ENCODE peak calls at places on chromosomes 2 and 18, in eight cellular contexts. One of them, this sample, is unnamed.

GRCh38 chr2:68359889-68360288 is 5.2 kb upstream of the PLEK start:
- DNase-seq in lower lobe of right lung: no peak
- DNase-seq in GM23338: no peak
- DNase-seq in ovary: no peak
- DNase-seq in endothelial cell: no peak
- DNase-seq in CD8-positive, alpha-beta T cell: no peak
- DNase-seq in uterus: no peak
- DNase-seq in astrocyte: no peak
- DNase-seq in this sample: no peak

GRCh38 chr18:76213996-76214395 is 281.0 kb downstream of the ZNF516 start:
- DNase-seq in ovary: no peak
- DNase-seq in GM23338: no peak
- DNase-seq in lower lobe of right lung: no peak
- DNase-seq in uterus: no peak
- DNase-seq in astrocyte: no peak
- DNase-seq in CD8-positive, alpha-beta T cell: no peak
- DNase-seq in endothelial cell: no peak
- DNase-seq in this sample: no peak

GRCh38 chr18:3554091-3554601 is 104.2 kb downstream of the TGIF1 start:
- DNase-seq in lower lobe of right lung: no peak
- DNase-seq in ovary: no peak
- DNase-seq in GM23338: peak
- DNase-seq in astrocyte: peak
- DNase-seq in CD8-positive, alpha-beta T cell: no peak
- DNase-seq in endothelial cell: peak
- DNase-seq in uterus: no peak
- DNase-seq in this sample: no peak

GRCh38 chr18:50006470-50007046 is 188.4 kb downstream of the MYO5B start:
- DNase-seq in GM23338: no peak
- DNase-seq in endothelial cell: no peak
- DNase-seq in CD8-positive, alpha-beta T cell: no peak
- DNase-seq in ovary: no peak
- DNase-seq in lower lobe of right lung: no peak
- DNase-seq in astrocyte: no peak
- DNase-seq in uterus: no peak
- DNase-seq in this sample: no peak

GRCh38 chr2:179686718-179687342 is 174.6 kb downstream of the ZNF385B start:
- DNase-seq in GM23338: no peak
- DNase-seq in ovary: no peak
- DNase-seq in uterus: no peak
- DNase-seq in CD8-positive, alpha-beta T cell: no peak
- DNase-seq in endothelial cell: no peak
- DNase-seq in astrocyte: no peak
- DNase-seq in lower lobe of right lung: no peak
- DNase-seq in this sample: peak

GRCh38 chr18:21703241-21703820 is 1.2 kb downstream of the ABHD3 start:
- DNase-seq in ovary: no peak
- DNase-seq in CD8-positive, alpha-beta T cell: peak
- DNase-seq in lower lobe of right lung: no peak
- DNase-seq in GM23338: peak
- DNase-seq in uterus: no peak
- DNase-seq in astrocyte: no peak
- DNase-seq in endothelial cell: no peak
- DNase-seq in this sample: no peak

GRCh38 chr18:77653792-77654191 is 404.1 kb downstream of the GALR1 start:
- DNase-seq in uterus: no peak
- DNase-seq in endothelial cell: no peak
- DNase-seq in GM23338: no peak
- DNase-seq in astrocyte: no peak
- DNase-seq in lower lobe of right lung: no peak
- DNase-seq in ovary: no peak
- DNase-seq in CD8-positive, alpha-beta T cell: no peak
- DNase-seq in this sample: no peak

GRCh38 chr2:118992740-118993391 is 50.9 kb downstream of the MARCO start:
- DNase-seq in uterus: no peak
- DNase-seq in lower lobe of right lung: no peak
- DNase-seq in CD8-positive, alpha-beta T cell: peak
- DNase-seq in astrocyte: no peak
- DNase-seq in ovary: no peak
- DNase-seq in endothelial cell: no peak
- DNase-seq in GM23338: no peak
- DNase-seq in this sample: no peak

GRCh38 chr2:177783835-177784448 is 288.6 kb downstream of the PDE11A start:
- DNase-seq in uterus: no peak
- DNase-seq in endothelial cell: no peak
- DNase-seq in GM23338: no peak
- DNase-seq in ovary: no peak
- DNase-seq in CD8-positive, alpha-beta T cell: no peak
- DNase-seq in lower lobe of right lung: no peak
- DNase-seq in astrocyte: peak
- DNase-seq in this sample: peak

GRCh38 chr2:85867556-85868292 is 21.1 kb downstream of the ST3GAL5 start:
- DNase-seq in GM23338: no peak
- DNase-seq in lower lobe of right lung: no peak
- DNase-seq in endothelial cell: no peak
- DNase-seq in uterus: no peak
- DNase-seq in astrocyte: no peak
- DNase-seq in CD8-positive, alpha-beta T cell: no peak
- DNase-seq in ovary: no peak
- DNase-seq in this sample: no peak

GRCh38 chr2:230913406-230913805 is 11.6 kb downstream of the GPR55 start:
- DNase-seq in GM23338: peak
- DNase-seq in endothelial cell: no peak
- DNase-seq in astrocyte: no peak
- DNase-seq in CD8-positive, alpha-beta T cell: no peak
- DNase-seq in uterus: peak
- DNase-seq in ovary: no peak
- DNase-seq in lower lobe of right lung: peak
- DNase-seq in this sample: peak

GRCh38 chr2:20424300-20425290 is 22.3 kb upstream of the RHOB start:
- DNase-seq in astrocyte: peak
- DNase-seq in uterus: peak
- DNase-seq in GM23338: peak
- DNase-seq in CD8-positive, alpha-beta T cell: peak
- DNase-seq in endothelial cell: peak
- DNase-seq in lower lobe of right lung: peak
- DNase-seq in ovary: no peak
- DNase-seq in this sample: peak

GRCh38 chr2:163348843-163349395 is 386.9 kb downstream of the FIGN start:
- DNase-seq in uterus: peak
- DNase-seq in CD8-positive, alpha-beta T cell: no peak
- DNase-seq in astrocyte: peak
- DNase-seq in GM23338: peak
- DNase-seq in ovary: no peak
- DNase-seq in lower lobe of right lung: no peak
- DNase-seq in endothelial cell: peak
- DNase-seq in this sample: peak

GRCh38 chr2:145088733-145089132 is 568.8 kb upstream of the ZEB2 start:
- DNase-seq in lower lobe of right lung: no peak
- DNase-seq in ovary: no peak
- DNase-seq in GM23338: no peak
- DNase-seq in uterus: no peak
- DNase-seq in astrocyte: peak
- DNase-seq in endothelial cell: no peak
- DNase-seq in CD8-positive, alpha-beta T cell: no peak
- DNase-seq in this sample: no peak

GRCh38 chr2:60880988-60881932 is at the start of gene REL:
- DNase-seq in astrocyte: peak
- DNase-seq in endothelial cell: peak
- DNase-seq in lower lobe of right lung: peak
- DNase-seq in ovary: peak
- DNase-seq in GM23338: peak
- DNase-seq in CD8-positive, alpha-beta T cell: peak
- DNase-seq in uterus: peak
- DNase-seq in this sample: peak

GRCh38 chr2:43170733-43171101 is 55.7 kb downstream of the ZFP36L2 start:
- DNase-seq in ovary: no peak
- DNase-seq in lower lobe of right lung: no peak
- DNase-seq in GM23338: no peak
- DNase-seq in uterus: no peak
- DNase-seq in endothelial cell: no peak
- DNase-seq in CD8-positive, alpha-beta T cell: peak
- DNase-seq in astrocyte: no peak
- DNase-seq in this sample: no peak

GRCh38 chr2:201157694-201158093 is 25.2 kb upstream of the CASP10 start:
- DNase-seq in ovary: no peak
- DNase-seq in lower lobe of right lung: no peak
- DNase-seq in astrocyte: peak
- DNase-seq in CD8-positive, alpha-beta T cell: no peak
- DNase-seq in GM23338: no peak
- DNase-seq in uterus: no peak
- DNase-seq in endothelial cell: no peak
- DNase-seq in this sample: no peak

GRCh38 chr2:39730685-39731302 is 48.3 kb downstream of the THUMPD2 start:
- DNase-seq in GM23338: peak
- DNase-seq in CD8-positive, alpha-beta T cell: no peak
- DNase-seq in uterus: no peak
- DNase-seq in ovary: no peak
- DNase-seq in lower lobe of right lung: no peak
- DNase-seq in endothelial cell: peak
- DNase-seq in astrocyte: no peak
- DNase-seq in this sample: no peak

GRCh38 chr2:27071990-27072830 is 756 bp upstream of the OST4 start:
- DNase-seq in uterus: peak
- DNase-seq in astrocyte: peak
- DNase-seq in ovary: peak
- DNase-seq in endothelial cell: no peak
- DNase-seq in GM23338: peak
- DNase-seq in lower lobe of right lung: no peak
- DNase-seq in CD8-positive, alpha-beta T cell: no peak
- DNase-seq in this sample: peak

GRCh38 chr18:10422731-10423130 is 31.7 kb upstream of the APCDD1 start:
- DNase-seq in CD8-positive, alpha-beta T cell: no peak
- DNase-seq in GM23338: no peak
- DNase-seq in uterus: no peak
- DNase-seq in lower lobe of right lung: no peak
- DNase-seq in astrocyte: no peak
- DNase-seq in endothelial cell: no peak
- DNase-seq in ovary: no peak
- DNase-seq in this sample: no peak

GRCh38 chr2:4152051-4152450 is 448.7 kb downstream of the DCDC2C start:
- DNase-seq in lower lobe of right lung: no peak
- DNase-seq in astrocyte: no peak
- DNase-seq in uterus: no peak
- DNase-seq in endothelial cell: no peak
- DNase-seq in ovary: no peak
- DNase-seq in GM23338: no peak
- DNase-seq in CD8-positive, alpha-beta T cell: no peak
- DNase-seq in this sample: no peak

GRCh38 chr2:2876350-2877042 is 501.1 kb downstream of the EIPR1 start:
- DNase-seq in astrocyte: no peak
- DNase-seq in endothelial cell: no peak
- DNase-seq in lower lobe of right lung: no peak
- DNase-seq in uterus: no peak
- DNase-seq in ovary: no peak
- DNase-seq in CD8-positive, alpha-beta T cell: no peak
- DNase-seq in GM23338: peak
- DNase-seq in this sample: no peak

GRCh38 chr2:214492152-214492551 is 81.3 kb downstream of the VWC2L start:
- DNase-seq in ovary: no peak
- DNase-seq in CD8-positive, alpha-beta T cell: no peak
- DNase-seq in astrocyte: no peak
- DNase-seq in lower lobe of right lung: no peak
- DNase-seq in endothelial cell: no peak
- DNase-seq in GM23338: no peak
- DNase-seq in uterus: no peak
- DNase-seq in this sample: no peak

GRCh38 chr2:29374823-29375222 is 259.6 kb downstream of the CLIP4 start:
- DNase-seq in CD8-positive, alpha-beta T cell: no peak
- DNase-seq in lower lobe of right lung: no peak
- DNase-seq in uterus: no peak
- DNase-seq in endothelial cell: no peak
- DNase-seq in astrocyte: no peak
- DNase-seq in GM23338: peak
- DNase-seq in ovary: no peak
- DNase-seq in this sample: no peak
- TF ChIP-seq CTCF in CD8-positive, alpha-beta T cell: no peak
- TF ChIP-seq CTCF in lower lobe of right lung: no peak
- TF ChIP-seq CTCF in uterus: no peak
- TF ChIP-seq CTCF in endothelial cell: no peak
- TF ChIP-seq CTCF in astrocyte: no peak
- TF ChIP-seq CTCF in GM23338: no peak
- TF ChIP-seq CTCF in ovary: no peak
- TF ChIP-seq CTCF in this sample: no peak

DNA sequence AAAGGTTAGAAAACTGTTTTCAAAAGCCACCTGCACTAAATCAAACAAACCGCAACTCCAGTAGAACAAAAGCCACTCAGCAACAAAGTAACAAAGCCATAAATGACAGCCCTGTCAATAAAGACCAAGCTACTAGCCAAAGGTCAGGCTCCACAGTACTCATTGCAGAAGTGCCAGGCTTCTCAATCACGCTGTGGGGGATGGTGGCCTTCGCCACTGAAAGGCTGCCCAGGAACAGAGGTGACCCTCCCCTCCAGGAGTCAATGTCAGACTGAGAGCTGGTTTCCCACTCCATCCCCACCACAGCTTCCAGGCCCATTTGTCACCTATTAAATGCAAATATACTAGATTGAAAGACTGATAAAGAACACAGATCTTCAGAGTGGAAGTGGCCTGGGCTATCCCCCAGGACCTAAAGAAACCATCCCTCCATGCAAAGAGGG is 5.9 kb downstream of the ATP8B1 start:
- DNase-seq in astrocyte: no peak
- DNase-seq in ovary: no peak
- DNase-seq in CD8-positive, alpha-beta T cell: no peak
- DNase-seq in GM23338: no peak
- DNase-seq in uterus: no peak
- DNase-seq in lower lobe of right lung: no peak
- DNase-seq in endothelial cell: no peak
- DNase-seq in this sample: no peak
- TF ChIP-seq CTCF in astrocyte: no peak
- TF ChIP-seq CTCF in ovary: no peak
- TF ChIP-seq CTCF in CD8-positive, alpha-beta T cell: no peak
- TF ChIP-seq CTCF in GM23338: no peak
- TF ChIP-seq CTCF in uterus: no peak
- TF ChIP-seq CTCF in lower lobe of right lung: no peak
- TF ChIP-seq CTCF in endothelial cell: no peak
- TF ChIP-seq CTCF in this sample: no peak

GRCh38 chr2:207157727-207158126 is 8.0 kb downstream of the KLF7 start:
- DNase-seq in uterus: no peak
- DNase-seq in astrocyte: no peak
- DNase-seq in lower lobe of right lung: no peak
- DNase-seq in GM23338: no peak
- DNase-seq in CD8-positive, alpha-beta T cell: no peak
- DNase-seq in ovary: no peak
- DNase-seq in endothelial cell: no peak
- DNase-seq in this sample: no peak
- TF ChIP-seq CTCF in uterus: no peak
- TF ChIP-seq CTCF in astrocyte: no peak
- TF ChIP-seq CTCF in lower lobe of right lung: no peak
- TF ChIP-seq CTCF in GM23338: no peak
- TF ChIP-seq CTCF in CD8-positive, alpha-beta T cell: no peak
- TF ChIP-seq CTCF in ovary: no peak
- TF ChIP-seq CTCF in endothelial cell: no peak
- TF ChIP-seq CTCF in this sample: no peak

DNA sequence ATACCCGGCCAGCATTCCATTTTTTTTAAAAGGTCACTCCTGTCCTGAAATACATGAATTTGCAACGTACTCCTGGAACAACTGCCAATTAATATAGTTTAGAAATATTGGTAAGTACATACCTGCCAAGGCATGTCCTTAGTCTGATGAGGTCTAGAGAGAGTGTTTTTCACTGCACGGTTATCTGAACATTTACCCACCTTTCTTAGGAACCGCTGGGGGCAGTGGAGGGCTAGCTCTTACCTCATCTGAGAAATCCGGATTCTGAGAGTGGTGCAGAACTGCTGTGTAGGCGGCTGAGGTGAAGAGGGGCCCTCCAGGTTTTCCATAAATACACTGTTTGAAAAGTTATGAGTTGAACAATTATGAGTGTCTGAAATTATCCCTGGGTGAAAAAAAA is 133.1 kb upstream of the CCDC195 start:
- DNase-seq in ovary: no peak
- DNase-seq in uterus: no peak
- DNase-seq in lower lobe of right lung: no peak
- DNase-seq in endothelial cell: no peak
- DNase-seq in astrocyte: no peak
- DNase-seq in CD8-positive, alpha-beta T cell: no peak
- DNase-seq in GM23338: peak
- DNase-seq in this sample: no peak
- TF ChIP-seq CTCF in ovary: no peak
- TF ChIP-seq CTCF in uterus: no peak
- TF ChIP-seq CTCF in lower lobe of right lung: no peak
- TF ChIP-seq CTCF in endothelial cell: no peak
- TF ChIP-seq CTCF in astrocyte: no peak
- TF ChIP-seq CTCF in CD8-positive, alpha-beta T cell: no peak
- TF ChIP-seq CTCF in GM23338: peak
- TF ChIP-seq CTCF in this sample: no peak